ENCODE peak calls at places on chromosomes 11 and 22, in seven cellular contexts. One of them, this sample, is unnamed.

GRCh38 chr11:1755344-1756023 is 5.1 kb upstream of the IFITM10 start:
- DNase-seq in breast epithelium: no peak
- DNase-seq in neural progenitor cell: no peak
- DNase-seq in astrocyte of the spinal cord: no peak
- DNase-seq in CD14-positive monocyte: no peak
- DNase-seq in foreskin fibroblast: no peak
- DNase-seq in cardiac fibroblast: no peak
- DNase-seq in this sample: peak

GRCh38 chr11:73999581-74000306 is 9.1 kb downstream of the UCP3 start:
- DNase-seq in breast epithelium: no peak
- DNase-seq in neural progenitor cell: no peak
- DNase-seq in astrocyte of the spinal cord: no peak
- DNase-seq in CD14-positive monocyte: peak
- DNase-seq in foreskin fibroblast: no peak
- DNase-seq in cardiac fibroblast: no peak
- DNase-seq in this sample: no peak

GRCh38 chr11:126328001-126328390 is 24.1 kb downstream of the DCPS start:
- DNase-seq in breast epithelium: no peak
- DNase-seq in neural progenitor cell: no peak
- DNase-seq in astrocyte of the spinal cord: no peak
- DNase-seq in CD14-positive monocyte: no peak
- DNase-seq in foreskin fibroblast: no peak
- DNase-seq in cardiac fibroblast: no peak
- DNase-seq in this sample: no peak

GRCh38 chr22:35219012-35219411 is 38.3 kb upstream of the HMGXB4 start:
- DNase-seq in breast epithelium: no peak
- DNase-seq in neural progenitor cell: no peak
- DNase-seq in astrocyte of the spinal cord: peak
- DNase-seq in CD14-positive monocyte: no peak
- DNase-seq in foreskin fibroblast: peak
- DNase-seq in cardiac fibroblast: peak
- DNase-seq in this sample: no peak

GRCh38 chr22:23516304-23516703 is 63.8 kb downstream of the IGLL1 start:
- DNase-seq in breast epithelium: no peak
- DNase-seq in neural progenitor cell: no peak
- DNase-seq in astrocyte of the spinal cord: no peak
- DNase-seq in CD14-positive monocyte: no peak
- DNase-seq in foreskin fibroblast: no peak
- DNase-seq in cardiac fibroblast: no peak
- DNase-seq in this sample: no peak

GRCh38 chr22:30822216-30823014 is 127.7 kb downstream of the OSBP2 start:
- DNase-seq in breast epithelium: no peak
- DNase-seq in neural progenitor cell: peak
- DNase-seq in astrocyte of the spinal cord: no peak
- DNase-seq in CD14-positive monocyte: no peak
- DNase-seq in foreskin fibroblast: peak
- DNase-seq in cardiac fibroblast: no peak
- DNase-seq in this sample: peak

GRCh38 chr11:72643547-72643946 is 30.7 kb downstream of the PDE2A start:
- DNase-seq in breast epithelium: no peak
- DNase-seq in neural progenitor cell: no peak
- DNase-seq in astrocyte of the spinal cord: peak
- DNase-seq in CD14-positive monocyte: peak
- DNase-seq in foreskin fibroblast: peak
- DNase-seq in cardiac fibroblast: peak
- DNase-seq in this sample: no peak

GRCh38 chr11:67592880-67593624 is 9.4 kb downstream of the GSTP1 start:
- DNase-seq in breast epithelium: no peak
- DNase-seq in neural progenitor cell: no peak
- DNase-seq in astrocyte of the spinal cord: no peak
- DNase-seq in CD14-positive monocyte: no peak
- DNase-seq in foreskin fibroblast: no peak
- DNase-seq in cardiac fibroblast: no peak
- DNase-seq in this sample: no peak

GRCh38 chr22:22552630-22553029 is 6.4 kb downstream of the PRAME start:
- DNase-seq in breast epithelium: no peak
- DNase-seq in neural progenitor cell: peak
- DNase-seq in astrocyte of the spinal cord: no peak
- DNase-seq in CD14-positive monocyte: no peak
- DNase-seq in foreskin fibroblast: no peak
- DNase-seq in cardiac fibroblast: no peak
- DNase-seq in this sample: peak

GRCh38 chr11:116513894-116514293 is 258.9 kb downstream of the BUD13 start:
- DNase-seq in breast epithelium: no peak
- DNase-seq in neural progenitor cell: peak
- DNase-seq in astrocyte of the spinal cord: peak
- DNase-seq in CD14-positive monocyte: no peak
- DNase-seq in foreskin fibroblast: peak
- DNase-seq in cardiac fibroblast: peak
- DNase-seq in this sample: peak

GRCh38 chr11:47394050-47394321 is 14.4 kb upstream of the SLC39A13 start:
- DNase-seq in breast epithelium: no peak
- DNase-seq in neural progenitor cell: no peak
- DNase-seq in astrocyte of the spinal cord: no peak
- DNase-seq in CD14-positive monocyte: peak
- DNase-seq in foreskin fibroblast: no peak
- DNase-seq in cardiac fibroblast: no peak
- DNase-seq in this sample: no peak

GRCh38 chr11:2169001-2169370 is 2.6 kb downstream of the TH start:
- DNase-seq in breast epithelium: no peak
- DNase-seq in neural progenitor cell: no peak
- DNase-seq in astrocyte of the spinal cord: no peak
- DNase-seq in CD14-positive monocyte: no peak
- DNase-seq in foreskin fibroblast: no peak
- DNase-seq in cardiac fibroblast: no peak
- DNase-seq in this sample: no peak

GRCh38 chr11:120400564-120401364 is 64.6 kb downstream of the ARHGEF12 start:
- DNase-seq in breast epithelium: no peak
- DNase-seq in neural progenitor cell: no peak
- DNase-seq in astrocyte of the spinal cord: peak
- DNase-seq in CD14-positive monocyte: no peak
- DNase-seq in foreskin fibroblast: peak
- DNase-seq in cardiac fibroblast: peak
- DNase-seq in this sample: no peak

GRCh38 chr11:2148253-2149000 is 9.2 kb upstream of the IGF2 start:
- DNase-seq in breast epithelium: no peak
- DNase-seq in neural progenitor cell: no peak
- DNase-seq in astrocyte of the spinal cord: no peak
- DNase-seq in CD14-positive monocyte: no peak
- DNase-seq in foreskin fibroblast: no peak
- DNase-seq in cardiac fibroblast: no peak
- DNase-seq in this sample: no peak

GRCh38 chr11:103532133-103532788 is 423.0 kb downstream of the DYNC2H1 start:
- DNase-seq in breast epithelium: no peak
- DNase-seq in neural progenitor cell: no peak
- DNase-seq in astrocyte of the spinal cord: peak
- DNase-seq in CD14-positive monocyte: no peak
- DNase-seq in foreskin fibroblast: peak
- DNase-seq in cardiac fibroblast: peak
- DNase-seq in this sample: no peak

GRCh38 chr11:61266602-61267001 is 25.6 kb downstream of the PGA5 start:
- DNase-seq in breast epithelium: no peak
- DNase-seq in neural progenitor cell: no peak
- DNase-seq in astrocyte of the spinal cord: no peak
- DNase-seq in CD14-positive monocyte: no peak
- DNase-seq in foreskin fibroblast: peak
- DNase-seq in cardiac fibroblast: peak
- DNase-seq in this sample: no peak

GRCh38 chr11:32870676-32871075 is 21.9 kb upstream of the QSER1 start:
- DNase-seq in breast epithelium: no peak
- DNase-seq in neural progenitor cell: peak
- DNase-seq in astrocyte of the spinal cord: no peak
- DNase-seq in CD14-positive monocyte: no peak
- DNase-seq in foreskin fibroblast: no peak
- DNase-seq in cardiac fibroblast: no peak
- DNase-seq in this sample: peak
- TF ChIP-seq CTCF in breast epithelium: no peak
- TF ChIP-seq CTCF in neural progenitor cell: peak
- TF ChIP-seq CTCF in astrocyte of the spinal cord: peak
- TF ChIP-seq CTCF in CD14-positive monocyte: peak
- TF ChIP-seq CTCF in foreskin fibroblast: no peak
- TF ChIP-seq CTCF in cardiac fibroblast: peak
- TF ChIP-seq CTCF in this sample: no peak

DNA sequence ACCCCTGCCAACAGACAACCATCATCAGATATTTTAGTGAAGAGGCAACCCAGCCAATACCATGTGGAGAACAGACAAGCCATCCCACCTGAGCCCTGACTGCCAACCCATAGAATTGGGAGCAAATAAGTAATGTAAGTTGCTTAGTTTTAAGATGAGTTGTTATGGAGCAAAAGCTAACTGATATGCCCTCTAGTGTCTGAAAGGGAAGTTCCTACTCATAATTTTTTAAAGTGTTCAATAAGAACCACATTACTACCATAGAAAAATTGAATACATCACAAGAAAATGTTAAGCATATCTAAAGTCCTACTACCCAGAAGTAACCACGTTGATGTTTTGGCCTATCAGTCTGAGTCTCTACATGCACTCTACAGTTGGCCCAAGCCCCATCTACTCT is 50.8 kb upstream of the SLC36A4 start:
- DNase-seq in breast epithelium: no peak
- DNase-seq in neural progenitor cell: no peak
- DNase-seq in astrocyte of the spinal cord: no peak
- DNase-seq in CD14-positive monocyte: no peak
- DNase-seq in foreskin fibroblast: peak
- DNase-seq in cardiac fibroblast: peak
- DNase-seq in this sample: no peak
- TF ChIP-seq CTCF in breast epithelium: no peak
- TF ChIP-seq CTCF in neural progenitor cell: peak
- TF ChIP-seq CTCF in astrocyte of the spinal cord: peak
- TF ChIP-seq CTCF in CD14-positive monocyte: peak
- TF ChIP-seq CTCF in foreskin fibroblast: peak
- TF ChIP-seq CTCF in cardiac fibroblast: peak
- TF ChIP-seq CTCF in this sample: no peak

GRCh38 chr11:106415510-106415909 is 338.0 kb downstream of the AASDHPPT start:
- DNase-seq in breast epithelium: no peak
- DNase-seq in neural progenitor cell: no peak
- DNase-seq in astrocyte of the spinal cord: no peak
- DNase-seq in CD14-positive monocyte: no peak
- DNase-seq in foreskin fibroblast: no peak
- DNase-seq in cardiac fibroblast: no peak
- DNase-seq in this sample: no peak
- TF ChIP-seq CTCF in breast epithelium: no peak
- TF ChIP-seq CTCF in neural progenitor cell: peak
- TF ChIP-seq CTCF in astrocyte of the spinal cord: no peak
- TF ChIP-seq CTCF in CD14-positive monocyte: no peak
- TF ChIP-seq CTCF in foreskin fibroblast: no peak
- TF ChIP-seq CTCF in cardiac fibroblast: no peak
- TF ChIP-seq CTCF in this sample: no peak

GRCh38 chr11:16191212-16191851 is 165.0 kb downstream of the SOX6 start:
- DNase-seq in breast epithelium: no peak
- DNase-seq in neural progenitor cell: no peak
- DNase-seq in astrocyte of the spinal cord: no peak
- DNase-seq in CD14-positive monocyte: no peak
- DNase-seq in foreskin fibroblast: no peak
- DNase-seq in cardiac fibroblast: no peak
- DNase-seq in this sample: no peak
- TF ChIP-seq CTCF in breast epithelium: no peak
- TF ChIP-seq CTCF in neural progenitor cell: no peak
- TF ChIP-seq CTCF in astrocyte of the spinal cord: no peak
- TF ChIP-seq CTCF in CD14-positive monocyte: no peak
- TF ChIP-seq CTCF in foreskin fibroblast: no peak
- TF ChIP-seq CTCF in cardiac fibroblast: no peak
- TF ChIP-seq CTCF in this sample: no peak

GRCh38 chr22:17268501-17269223 is 49.4 kb upstream of the ADA2 start:
- DNase-seq in breast epithelium: no peak
- DNase-seq in neural progenitor cell: peak
- DNase-seq in astrocyte of the spinal cord: no peak
- DNase-seq in CD14-positive monocyte: no peak
- DNase-seq in foreskin fibroblast: no peak
- DNase-seq in cardiac fibroblast: no peak
- DNase-seq in this sample: peak
- TF ChIP-seq CTCF in breast epithelium: no peak
- TF ChIP-seq CTCF in neural progenitor cell: peak
- TF ChIP-seq CTCF in astrocyte of the spinal cord: peak
- TF ChIP-seq CTCF in CD14-positive monocyte: peak
- TF ChIP-seq CTCF in foreskin fibroblast: no peak
- TF ChIP-seq CTCF in cardiac fibroblast: no peak
- TF ChIP-seq CTCF in this sample: peak

GRCh38 chr11:124776865-124777645 is 15.0 kb upstream of the ESAM start:
- DNase-seq in breast epithelium: no peak
- DNase-seq in neural progenitor cell: no peak
- DNase-seq in astrocyte of the spinal cord: no peak
- DNase-seq in CD14-positive monocyte: no peak
- DNase-seq in foreskin fibroblast: no peak
- DNase-seq in cardiac fibroblast: no peak
- DNase-seq in this sample: no peak

GRCh38 chr11:124779568-124779967 is 17.5 kb upstream of the ESAM start:
- DNase-seq in breast epithelium: no peak
- DNase-seq in neural progenitor cell: no peak
- DNase-seq in astrocyte of the spinal cord: no peak
- DNase-seq in CD14-positive monocyte: no peak
- DNase-seq in foreskin fibroblast: no peak
- DNase-seq in cardiac fibroblast: no peak
- DNase-seq in this sample: no peak

GRCh38 chr11:124784051-124784450 is 16.2 kb downstream of the MSANTD2 start:
- DNase-seq in breast epithelium: no peak
- DNase-seq in neural progenitor cell: no peak
- DNase-seq in astrocyte of the spinal cord: no peak
- DNase-seq in CD14-positive monocyte: no peak
- DNase-seq in foreskin fibroblast: no peak
- DNase-seq in cardiac fibroblast: no peak
- DNase-seq in this sample: no peak

GRCh38 chr11:124783002-124783401 is 17.2 kb downstream of the MSANTD2 start:
- DNase-seq in breast epithelium: no peak
- DNase-seq in neural progenitor cell: no peak
- DNase-seq in astrocyte of the spinal cord: no peak
- DNase-seq in CD14-positive monocyte: no peak
- DNase-seq in foreskin fibroblast: no peak
- DNase-seq in cardiac fibroblast: no peak
- DNase-seq in this sample: no peak

DNA sequence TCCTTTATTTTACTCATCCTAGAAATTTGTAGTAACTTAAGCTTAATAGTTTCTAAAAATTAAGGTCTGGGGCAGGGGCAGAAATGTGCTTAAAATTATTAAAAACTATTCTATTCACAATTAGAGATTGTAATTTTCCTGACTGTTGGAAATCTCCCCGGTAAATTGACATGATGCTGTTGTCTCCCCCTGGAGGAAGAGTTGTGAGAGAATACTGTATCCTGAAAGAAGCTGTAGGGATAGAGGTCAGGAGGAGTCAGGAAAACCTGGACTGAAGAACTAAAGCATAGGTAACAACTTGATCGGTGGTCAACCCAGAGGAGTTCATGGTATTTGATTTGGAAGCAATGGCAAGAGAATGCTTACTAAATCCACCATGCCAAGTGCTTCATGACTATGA is 16.2 kb upstream of the ESAM start:
- DNase-seq in breast epithelium: no peak
- DNase-seq in neural progenitor cell: no peak
- DNase-seq in astrocyte of the spinal cord: no peak
- DNase-seq in CD14-positive monocyte: no peak
- DNase-seq in foreskin fibroblast: no peak
- DNase-seq in cardiac fibroblast: no peak
- DNase-seq in this sample: no peak
- TF ChIP-seq CTCF in breast epithelium: no peak
- TF ChIP-seq CTCF in neural progenitor cell: peak
- TF ChIP-seq CTCF in astrocyte of the spinal cord: peak
- TF ChIP-seq CTCF in CD14-positive monocyte: no peak
- TF ChIP-seq CTCF in foreskin fibroblast: peak
- TF ChIP-seq CTCF in cardiac fibroblast: peak
- TF ChIP-seq CTCF in this sample: no peak